ENCODE peak calls at places on chromosomes 3 and 15, in six cellular contexts. One of them, this sample, is unnamed.

GRCh38 chr3:37953226-37953625 is 37.4 kb upstream of the VILL start:
- DNase-seq in tibial nerve: no peak
- DNase-seq in AG04450: no peak
- DNase-seq in right atrium auricular region: no peak
- DNase-seq in adrenal gland: no peak
- DNase-seq in astrocyte: no peak
- DNase-seq in this sample: no peak

GRCh38 chr3:97421565-97421964 is 343.0 kb upstream of the ARL6 start:
- DNase-seq in tibial nerve: no peak
- DNase-seq in AG04450: no peak
- DNase-seq in right atrium auricular region: no peak
- DNase-seq in adrenal gland: no peak
- DNase-seq in astrocyte: no peak
- DNase-seq in this sample: no peak

GRCh38 chr3:61985020-61985419 is 388.3 kb downstream of the FEZF2 start:
- DNase-seq in tibial nerve: no peak
- DNase-seq in AG04450: peak; percentile 8
- DNase-seq in right atrium auricular region: no peak
- DNase-seq in adrenal gland: no peak
- DNase-seq in astrocyte: peak; percentile 61
- DNase-seq in this sample: no peak

GRCh38 chr3:95302044-95302443 is 1239.2 kb downstream of the NSUN3 start:
- DNase-seq in tibial nerve: no peak
- DNase-seq in AG04450: peak; percentile 11
- DNase-seq in right atrium auricular region: no peak
- DNase-seq in adrenal gland: no peak
- DNase-seq in astrocyte: peak; percentile 58
- DNase-seq in this sample: no peak

GRCh38 chr15:80926126-80926525 is 63.5 kb downstream of the MESD start:
- DNase-seq in tibial nerve: no peak
- DNase-seq in AG04450: no peak
- DNase-seq in right atrium auricular region: no peak
- DNase-seq in adrenal gland: no peak
- DNase-seq in astrocyte: no peak
- DNase-seq in this sample: no peak

GRCh38 chr3:7307410-7307809 is 446.5 kb downstream of the GRM7 start:
- DNase-seq in tibial nerve: no peak
- DNase-seq in AG04450: no peak
- DNase-seq in right atrium auricular region: no peak
- DNase-seq in adrenal gland: no peak
- DNase-seq in astrocyte: peak; percentile 87
- DNase-seq in this sample: no peak

GRCh38 chr3:152438706-152439105 is 170.0 kb downstream of the MBNL1 start:
- DNase-seq in tibial nerve: no peak
- DNase-seq in AG04450: no peak
- DNase-seq in right atrium auricular region: no peak
- DNase-seq in adrenal gland: no peak
- DNase-seq in astrocyte: no peak
- DNase-seq in this sample: no peak

GRCh38 chr15:29451201-29451781 is 181.7 kb upstream of the NSMCE3 start:
- DNase-seq in tibial nerve: no peak
- DNase-seq in AG04450: no peak
- DNase-seq in right atrium auricular region: no peak
- DNase-seq in adrenal gland: no peak
- DNase-seq in astrocyte: no peak
- DNase-seq in this sample: no peak

GRCh38 chr3:115913069-115913686 is 289.9 kb downstream of the GAP43 start:
- DNase-seq in tibial nerve: no peak
- DNase-seq in AG04450: no peak
- DNase-seq in right atrium auricular region: no peak
- DNase-seq in adrenal gland: no peak
- DNase-seq in astrocyte: no peak
- DNase-seq in this sample: no peak

GRCh38 chr15:60729850-60730458 is 251.0 kb upstream of the ICE2 start:
- DNase-seq in tibial nerve: no peak
- DNase-seq in AG04450: no peak
- DNase-seq in right atrium auricular region: no peak
- DNase-seq in adrenal gland: no peak
- DNase-seq in astrocyte: no peak
- DNase-seq in this sample: no peak

GRCh38 chr15:73784299-73784698 is 31.1 kb upstream of the INSYN1 start:
- DNase-seq in tibial nerve: no peak
- DNase-seq in AG04450: no peak
- DNase-seq in right atrium auricular region: no peak
- DNase-seq in adrenal gland: no peak
- DNase-seq in astrocyte: no peak
- DNase-seq in this sample: no peak

GRCh38 chr15:41806291-41807181 is 21.4 kb upstream of the JMJD7 start:
- DNase-seq in tibial nerve: no peak
- DNase-seq in AG04450: no peak
- DNase-seq in right atrium auricular region: no peak
- DNase-seq in adrenal gland: peak; percentile 51
- DNase-seq in astrocyte: no peak
- DNase-seq in this sample: no peak

GRCh38 chr15:55239440-55240124 is 42.8 kb upstream of the RSL24D1 start:
- DNase-seq in tibial nerve: no peak
- DNase-seq in AG04450: no peak
- DNase-seq in right atrium auricular region: no peak
- DNase-seq in adrenal gland: no peak
- DNase-seq in astrocyte: no peak
- DNase-seq in this sample: no peak

GRCh38 chr3:8837172-8837571 is 67.8 kb upstream of the OXTR start:
- DNase-seq in tibial nerve: no peak
- DNase-seq in AG04450: no peak
- DNase-seq in right atrium auricular region: no peak
- DNase-seq in adrenal gland: no peak
- DNase-seq in astrocyte: peak; percentile 72
- DNase-seq in this sample: no peak

GRCh38 chr15:90860942-90861675 is 7.3 kb upstream of the FURIN start:
- DNase-seq in tibial nerve: no peak
- DNase-seq in AG04450: no peak
- DNase-seq in right atrium auricular region: no peak
- DNase-seq in adrenal gland: no peak
- DNase-seq in astrocyte: peak; percentile 74
- DNase-seq in this sample: no peak

GRCh38 chr3:119356646-119357045 is 62.5 kb downstream of the ARHGAP31 start:
- DNase-seq in tibial nerve: no peak
- DNase-seq in AG04450: no peak
- DNase-seq in right atrium auricular region: no peak
- DNase-seq in adrenal gland: no peak
- DNase-seq in astrocyte: peak; percentile 26
- DNase-seq in this sample: no peak
- H3K4me3 ChIP-seq in tibial nerve: no peak overlapping the region
- H3K4me3 ChIP-seq in AG04450: no peak overlapping the region
- H3K4me3 ChIP-seq in right atrium auricular region: no peak overlapping the region
- H3K4me3 ChIP-seq in adrenal gland: no peak overlapping the region
- H3K4me3 ChIP-seq in astrocyte: no peak overlapping the region
- H3K4me3 ChIP-seq in this sample: no peak overlapping the region

DNA sequence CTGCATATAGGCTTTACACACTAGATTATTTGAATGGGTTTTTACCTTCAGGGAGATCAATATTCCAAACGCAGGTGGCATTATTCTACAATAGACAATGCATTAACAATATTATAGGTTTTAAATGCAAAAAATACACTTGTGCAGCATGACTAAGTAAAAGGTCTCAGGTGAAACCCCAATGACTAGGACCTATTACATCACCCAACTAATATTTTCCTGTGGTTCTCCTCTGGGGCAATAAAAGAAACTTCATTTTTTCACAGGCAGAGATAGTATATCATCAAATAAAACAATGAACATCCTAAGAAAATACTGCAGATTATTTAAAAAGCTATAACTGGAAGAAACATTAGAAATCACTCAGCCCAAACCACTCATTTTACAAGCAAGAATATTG is 375.3 kb downstream of the ROBO1 start:
- DNase-seq in tibial nerve: no peak
- DNase-seq in AG04450: no peak
- DNase-seq in right atrium auricular region: no peak
- DNase-seq in adrenal gland: no peak
- DNase-seq in astrocyte: peak; percentile 13
- DNase-seq in this sample: no peak
- TF ChIP-seq CTCF in tibial nerve: no peak
- TF ChIP-seq CTCF in AG04450: no peak
- TF ChIP-seq CTCF in right atrium auricular region: no peak
- TF ChIP-seq CTCF in adrenal gland: no peak
- TF ChIP-seq CTCF in astrocyte: no peak
- TF ChIP-seq CTCF in this sample: no peak

GRCh38 chr15:22227411-22227810 is 147.1 kb downstream of the OR4M2 start:
- DNase-seq in tibial nerve: no peak
- DNase-seq in AG04450: no peak
- DNase-seq in right atrium auricular region: no peak
- DNase-seq in adrenal gland: no peak
- DNase-seq in astrocyte: no peak
- DNase-seq in this sample: no peak

GRCh38 chr15:22227961-22228762 is 147.8 kb downstream of the OR4M2 start:
- DNase-seq in tibial nerve: no peak
- DNase-seq in AG04450: no peak
- DNase-seq in right atrium auricular region: no peak
- DNase-seq in adrenal gland: peak; percentile 13
- DNase-seq in astrocyte: no peak
- DNase-seq in this sample: no peak

GRCh38 chr15:22232675-22233074 is 152.3 kb downstream of the OR4M2 start:
- DNase-seq in tibial nerve: no peak
- DNase-seq in AG04450: no peak
- DNase-seq in right atrium auricular region: no peak
- DNase-seq in adrenal gland: no peak
- DNase-seq in astrocyte: no peak
- DNase-seq in this sample: no peak

GRCh38 chr15:22229971-22230815 is 149.9 kb downstream of the OR4M2 start:
- DNase-seq in tibial nerve: no peak
- DNase-seq in AG04450: no peak
- DNase-seq in right atrium auricular region: no peak
- DNase-seq in adrenal gland: peak; percentile 9
- DNase-seq in astrocyte: no peak
- DNase-seq in this sample: no peak

DNA sequence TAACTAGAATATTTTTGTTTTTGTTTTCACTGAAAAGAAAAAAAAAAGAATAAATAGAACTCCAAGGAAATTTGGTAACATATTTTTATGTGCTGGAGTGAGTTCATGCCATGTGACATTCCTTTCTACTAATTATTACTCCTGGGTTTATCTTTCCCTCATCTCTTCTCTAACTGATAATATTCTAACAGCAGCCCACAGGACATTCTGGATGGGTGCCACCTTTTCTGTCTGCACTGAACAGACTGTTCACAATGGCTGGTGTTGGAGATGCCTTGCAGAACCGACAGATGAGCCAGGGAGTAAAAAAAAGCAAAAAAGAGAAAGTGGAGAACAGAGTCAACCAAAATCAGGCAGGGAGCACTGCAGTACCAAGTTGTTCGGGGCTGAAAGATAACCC is 151.3 kb downstream of the OR4M2 start:
- DNase-seq in tibial nerve: no peak
- DNase-seq in AG04450: no peak
- DNase-seq in right atrium auricular region: no peak
- DNase-seq in adrenal gland: no peak
- DNase-seq in astrocyte: no peak
- DNase-seq in this sample: no peak
- H3K9me3 ChIP-seq in tibial nerve: no peaks in the 10 kb centered on the region
- H3K9me3 ChIP-seq in AG04450: peaks cover 84% of the 10 kb centered on the region
- H3K9me3 ChIP-seq in right atrium auricular region: no peaks in the 10 kb centered on the region
- H3K9me3 ChIP-seq in adrenal gland: no peaks in the 10 kb centered on the region
- H3K9me3 ChIP-seq in astrocyte: peaks cover 34% of the 10 kb centered on the region
- H3K9me3 ChIP-seq in this sample: peaks cover 77% of the 10 kb centered on the region

DNA sequence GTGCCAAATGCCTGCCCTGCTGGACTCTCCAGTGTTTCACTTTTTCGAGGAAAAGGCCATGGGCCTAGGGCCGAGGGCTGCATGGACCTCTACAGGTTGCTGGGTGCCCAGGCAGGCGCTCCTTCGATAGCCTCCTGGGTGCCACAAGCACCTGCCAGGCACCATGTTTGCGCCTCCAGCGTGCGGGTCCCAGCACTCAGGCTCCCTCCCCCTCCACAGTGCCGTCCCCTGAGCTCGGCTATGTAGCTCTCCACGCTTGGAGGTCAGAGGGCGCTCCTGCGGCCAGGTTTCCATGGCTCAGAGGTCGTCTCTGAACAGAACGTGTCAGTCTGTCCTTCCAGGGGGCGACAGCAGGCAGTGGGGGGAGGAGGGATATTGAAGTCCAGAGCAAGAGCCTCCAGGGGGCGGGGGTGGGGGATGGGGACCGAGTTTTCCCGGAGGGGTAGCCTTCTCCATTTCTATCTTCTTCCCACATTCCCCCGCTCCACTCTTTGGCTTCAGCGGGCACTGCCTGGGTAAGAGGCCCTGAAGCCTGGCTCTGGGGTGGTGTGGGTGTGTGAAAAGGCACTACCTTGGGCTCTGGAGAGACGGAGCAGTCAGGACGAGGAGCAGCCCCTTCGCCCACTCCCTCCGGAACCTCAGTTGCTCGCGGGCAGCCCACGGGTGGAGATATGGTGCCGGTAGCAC is 3.6 kb downstream of the ONECUT1 start:
- DNase-seq in tibial nerve: no peak
- DNase-seq in AG04450: no peak
- DNase-seq in right atrium auricular region: no peak
- DNase-seq in adrenal gland: no peak
- DNase-seq in astrocyte: no peak
- DNase-seq in this sample: no peak
- H3K4me3 ChIP-seq in tibial nerve: no peak overlapping the region
- H3K4me3 ChIP-seq in AG04450: no peak overlapping the region
- H3K4me3 ChIP-seq in right atrium auricular region: no peak overlapping the region
- H3K4me3 ChIP-seq in adrenal gland: no peak overlapping the region
- H3K4me3 ChIP-seq in astrocyte: no peak overlapping the region
- H3K4me3 ChIP-seq in this sample: no peak overlapping the region

GRCh38 chr15:71125831-71126453 is 10.7 kb downstream of the THSD4 start:
- DNase-seq in tibial nerve: no peak
- DNase-seq in AG04450: no peak
- DNase-seq in right atrium auricular region: no peak
- DNase-seq in adrenal gland: no peak
- DNase-seq in astrocyte: no peak
- DNase-seq in this sample: no peak
- TF ChIP-seq CTCF in tibial nerve: peak; percentile 14
- TF ChIP-seq CTCF in AG04450: peak; percentile 50
- TF ChIP-seq CTCF in right atrium auricular region: no peak
- TF ChIP-seq CTCF in adrenal gland: peak; percentile 16
- TF ChIP-seq CTCF in astrocyte: peak; percentile 28
- TF ChIP-seq CTCF in this sample: no peak

DNA sequence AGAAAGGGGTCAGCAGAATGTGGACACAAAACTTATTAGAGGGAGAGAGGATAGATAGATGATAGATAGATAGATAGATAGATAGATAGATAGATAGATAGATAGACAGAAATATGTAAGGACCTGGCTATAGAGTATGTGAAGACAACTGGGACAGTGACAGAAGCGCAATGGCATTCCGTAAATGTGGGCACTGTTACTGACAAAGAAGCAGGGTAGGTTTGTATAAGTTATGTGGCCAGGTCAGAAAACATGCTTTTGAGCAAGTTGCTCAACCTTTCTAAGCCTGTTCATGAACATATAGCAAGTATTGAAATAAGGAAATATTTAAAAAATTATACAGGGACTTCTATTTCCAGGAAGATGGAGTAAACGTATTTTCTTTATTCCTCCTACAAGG is 17.3 kb upstream of the SNTN start:
- DNase-seq in tibial nerve: no peak
- DNase-seq in AG04450: no peak
- DNase-seq in right atrium auricular region: no peak
- DNase-seq in adrenal gland: no peak
- DNase-seq in astrocyte: no peak
- DNase-seq in this sample: no peak
- H3K9me3 ChIP-seq in tibial nerve: no peaks in the 10 kb centered on the region
- H3K9me3 ChIP-seq in AG04450: no peaks in the 10 kb centered on the region
- H3K9me3 ChIP-seq in right atrium auricular region: no peaks in the 10 kb centered on the region
- H3K9me3 ChIP-seq in adrenal gland: no peaks in the 10 kb centered on the region
- H3K9me3 ChIP-seq in astrocyte: no peaks in the 10 kb centered on the region
- H3K9me3 ChIP-seq in this sample: no peaks in the 10 kb centered on the region

This sample was measured in mucosa of descending colon.